ENCODE peak calls at places on chromosomes 6 and 20, in ten cellular contexts. G is RWPE1; W is CD4-positive, alpha-beta T cell; Z is A549; E is heart right ventricle; M is mesothelial cell of epicardium; Y is nephron progenitor cell; R is AG04449; L is AG10803; B is pancreas. S is an unnamed sample.

GRCh38 chr6:133609404-133610270 is 279.3 kb upstream of the TCF21 start:
- DNase-seq in G (peak), W (no peak), Z (peak), E (no peak), M (no peak), Y (no peak), R (peak), L (peak), B (no peak), S (peak)

GRCh38 chr20:16191496-16191895 is 381.8 kb downstream of the KIF16B start:
- DNase-seq in G (no peak), W (no peak), Z (no peak), E (no peak), M (no peak), Y (no peak), R (no peak), L (no peak), B (no peak), S (no peak)

GRCh38 chr6:51814418-51814817 is 273.0 kb downstream of the PKHD1 start:
- DNase-seq in G (no peak), W (no peak), Z (no peak), E (no peak), M (no peak), Y (no peak), R (no peak), L (no peak), B (no peak), S (no peak)

GRCh38 chr6:41786451-41787218 is 859 bp upstream of the TOMM6 start:
- DNase-seq in G (peak), W (peak), Z (peak), E (peak), M (peak), Y (peak), R (no peak), L (peak), B (peak), S (no peak)

GRCh38 chr6:166635556-166635955 is 8.5 kb upstream of the RPS6KA2 start:
- DNase-seq in G (no peak), W (no peak), Z (no peak), E (no peak), M (no peak), Y (no peak), R (no peak), L (no peak), B (no peak), S (no peak)

GRCh38 chr6:42813906-42814444 is 32.1 kb downstream of the BICRAL start:
- DNase-seq in G (no peak), W (no peak), Z (no peak), E (no peak), M (no peak), Y (no peak), R (no peak), L (no peak), B (no peak), S (no peak)

GRCh38 chr20:39291301-39291700 is 329.2 kb downstream of the DHX35 start:
- DNase-seq in G (no peak), W (no peak), Z (no peak), E (no peak), M (no peak), Y (no peak), R (no peak), L (peak), B (no peak), S (no peak)

GRCh38 chr6:26473429-26473757 is 15.6 kb downstream of the BTN2A1 start:
- DNase-seq in G (no peak), W (no peak), Z (no peak), E (no peak), M (no peak), Y (no peak), R (no peak), L (no peak), B (no peak), S (no peak)

GRCh38 chr6:168214586-168215104 is 104.9 kb downstream of the DACT2 start:
- DNase-seq in G (no peak), W (no peak), Z (no peak), E (no peak), M (peak), Y (no peak), R (no peak), L (no peak), B (no peak), S (no peak)

GRCh38 chr6:137894779-137895385 is 27.8 kb downstream of the TNFAIP3 start:
- DNase-seq in G (no peak), W (no peak), Z (no peak), E (no peak), M (no peak), Y (no peak), R (no peak), L (peak), B (no peak), S (no peak)

GRCh38 chr6:34709386-34709785 is 12.8 kb upstream of the ILRUN start:
- DNase-seq in G (no peak), W (no peak), Z (no peak), E (peak), M (no peak), Y (no peak), R (no peak), L (peak), B (peak), S (no peak)

GRCh38 chr6:19837511-19838441 is 606 bp downstream of the ID4 start:
- DNase-seq in G (no peak), W (no peak), Z (peak), E (peak), M (peak), Y (peak), R (no peak), L (peak), B (peak), S (no peak)

GRCh38 chr6:9745476-9745875 is 669.4 kb downstream of the TFAP2A start:
- DNase-seq in G (no peak), W (no peak), Z (no peak), E (no peak), M (no peak), Y (no peak), R (no peak), L (peak), B (no peak), S (no peak)

GRCh38 chr6:126531840-126532239 is 191.9 kb downstream of the CENPW start:
- DNase-seq in G (no peak), W (no peak), Z (peak), E (no peak), M (no peak), Y (no peak), R (no peak), L (no peak), B (no peak), S (no peak)

GRCh38 chr20:54148947-54149764 is 24.6 kb downstream of the CYP24A1 start:
- DNase-seq in G (peak), W (no peak), Z (peak), E (no peak), M (no peak), Y (no peak), R (no peak), L (no peak), B (no peak), S (no peak)

GRCh38 chr6:4812068-4812467 is 35.9 kb downstream of the CDYL start:
- DNase-seq in G (peak), W (no peak), Z (no peak), E (no peak), M (no peak), Y (no peak), R (no peak), L (no peak), B (no peak), S (no peak)

GRCh38 chr6:164098857-164099534 is 684.5 kb downstream of the QKI start:
- DNase-seq in G (no peak), W (no peak), Z (no peak), E (peak), M (no peak), Y (no peak), R (no peak), L (no peak), B (no peak), S (no peak)

GRCh38 chr6:75493400-75494064 is at the start of gene FILIP1:
- DNase-seq in G (no peak), W (no peak), Z (peak), E (peak), M (no peak), Y (peak), R (no peak), L (peak), B (no peak), S (no peak)

GRCh38 chr6:145863396-145863795 is 48.8 kb upstream of the FBXO30 start:
- DNase-seq in G (no peak), W (no peak), Z (no peak), E (no peak), M (no peak), Y (no peak), R (no peak), L (no peak), B (no peak), S (no peak)

GRCh38 chr20:63061051-63061531 is 54.3 kb upstream of the BHLHE23 start:
- DNase-seq in G (no peak), W (no peak), Z (no peak), E (no peak), M (no peak), Y (no peak), R (no peak), L (no peak), B (no peak), S (no peak)

GRCh38 chr6:35409245-35409644 is 42.9 kb upstream of the FANCE start:
- DNase-seq in G (no peak), W (no peak), Z (no peak), E (no peak), M (no peak), Y (no peak), R (no peak), L (no peak), B (no peak), S (no peak)

GRCh38 chr6:130625825-130626500 is 201.2 kb upstream of the SMLR1 start:
- DNase-seq in G (peak), W (no peak), Z (no peak), E (no peak), M (no peak), Y (no peak), R (no peak), L (peak), B (no peak), S (peak)

GRCh38 chr6:120157873-120158272 is 808.3 kb upstream of the MAN1A1 start:
- DNase-seq in G (no peak), W (no peak), Z (no peak), E (no peak), M (no peak), Y (no peak), R (no peak), L (no peak), B (no peak), S (no peak)

GRCh38 chr6:159317430-159317829 is 148.2 kb downstream of the FNDC1 start:
- DNase-seq in G (no peak), W (no peak), Z (no peak), E (no peak), M (no peak), Y (no peak), R (no peak), L (no peak), B (no peak), S (no peak)

GRCh38 chr6:72819609-72820008 is 197.7 kb downstream of the KCNQ5 start:
- DNase-seq in G (peak), W (no peak), Z (no peak), E (no peak), M (no peak), Y (no peak), R (no peak), L (no peak), B (no peak), S (no peak)

GRCh38 chr6:105272783-105273182 is 93.0 kb upstream of the POPDC3 start:
- DNase-seq in G (no peak), W (no peak), Z (peak), E (peak), M (no peak), Y (peak), R (no peak), L (peak), B (peak), S (no peak)

GRCh38 chr6:148431840-148432239 is 89.2 kb downstream of the SASH1 start:
- DNase-seq in G (no peak), W (no peak), Z (no peak), E (no peak), M (no peak), Y (no peak), R (no peak), L (no peak), B (no peak), S (no peak)

GRCh38 chr6:6583836-6584235 is 4.7 kb upstream of the LY86 start:
- DNase-seq in G (no peak), W (no peak), Z (peak), E (no peak), M (no peak), Y (no peak), R (no peak), L (no peak), B (no peak), S (no peak)

GRCh38 chr6:157762636-157763035 is 60.4 kb upstream of the SNX9 start:
- DNase-seq in G (no peak), W (no peak), Z (peak), E (no peak), M (no peak), Y (no peak), R (no peak), L (no peak), B (no peak), S (no peak)

GRCh38 chr6:111750753-111751684 is 122.2 kb downstream of the FYN start:
- DNase-seq in G (no peak), W (peak), Z (no peak), E (no peak), M (no peak), Y (no peak), R (no peak), L (peak), B (no peak), S (no peak)

GRCh38 chr6:53032853-53033252 is 32.4 kb upstream of the FBXO9 start:
- DNase-seq in G (no peak), W (no peak), Z (no peak), E (no peak), M (no peak), Y (no peak), R (no peak), L (peak), B (no peak), S (no peak)

GRCh38 chr6:140178550-140179334 is 804.3 kb upstream of the CITED2 start:
- DNase-seq in G (peak), W (no peak), Z (no peak), E (no peak), M (no peak), Y (no peak), R (peak), L (peak), B (no peak), S (peak)

GRCh38 chr6:79609225-79609595 is 21.9 kb upstream of the SH3BGRL2 start:
- DNase-seq in G (no peak), W (no peak), Z (no peak), E (no peak), M (no peak), Y (no peak), R (no peak), L (no peak), B (no peak), S (no peak)

GRCh38 chr6:79612457-79612856 is 18.7 kb upstream of the SH3BGRL2 start:
- DNase-seq in G (no peak), W (no peak), Z (no peak), E (no peak), M (no peak), Y (no peak), R (no peak), L (no peak), B (no peak), S (no peak)

GRCh38 chr6:79608334-79609224 is 22.6 kb upstream of the SH3BGRL2 start:
- DNase-seq in G (no peak), W (no peak), Z (peak), E (no peak), M (no peak), Y (no peak), R (no peak), L (peak), B (no peak), S (no peak)

GRCh38 chr6:79612918-79613317 is 18.2 kb upstream of the SH3BGRL2 start:
- DNase-seq in G (no peak), W (no peak), Z (no peak), E (no peak), M (no peak), Y (no peak), R (no peak), L (no peak), B (no peak), S (no peak)

DNA sequence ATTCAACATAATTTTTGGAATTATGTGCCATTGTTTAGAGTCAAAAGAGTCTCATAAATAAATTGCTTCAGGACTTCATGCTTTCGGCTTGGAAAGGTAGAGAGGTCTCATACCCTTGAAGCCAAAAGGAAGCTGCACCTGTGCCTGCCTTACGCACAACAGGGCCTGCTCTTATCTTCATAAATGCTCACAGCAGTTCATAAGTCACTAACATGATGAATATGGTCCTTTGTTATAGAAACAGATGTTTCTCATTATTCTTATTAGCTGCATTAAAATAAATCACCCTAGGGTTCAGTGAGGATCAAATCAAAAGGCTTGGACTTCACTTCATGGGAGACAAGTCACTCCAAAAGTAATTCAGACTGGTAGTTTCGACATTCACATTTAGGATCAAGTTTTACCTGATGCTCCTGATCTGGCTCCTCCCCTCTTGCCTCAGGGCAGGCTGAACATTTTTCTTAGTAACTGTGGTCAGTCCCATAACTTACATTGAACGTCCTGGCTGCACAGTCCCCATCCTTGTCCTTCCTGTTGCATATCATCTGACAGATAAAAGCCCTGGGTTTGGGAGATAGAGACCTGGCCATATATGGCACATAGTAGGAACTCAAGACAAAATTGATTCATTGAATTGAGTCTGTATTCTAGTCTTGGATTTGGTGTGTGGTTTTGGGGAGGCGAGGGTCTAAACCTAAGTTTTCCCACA is 20.7 kb upstream of the SH3BGRL2 start:
- DNase-seq in G (no peak), W (no peak), Z (no peak), E (no peak), M (no peak), Y (no peak), R (no peak), L (no peak), B (no peak), S (no peak)
- TF ChIP-seq CTCF in G (no peak), W (no peak), Z (no peak), E (no peak), M (no peak), Y (no peak), R (no peak), L (no peak), B (no peak), S (no peak)

DNA sequence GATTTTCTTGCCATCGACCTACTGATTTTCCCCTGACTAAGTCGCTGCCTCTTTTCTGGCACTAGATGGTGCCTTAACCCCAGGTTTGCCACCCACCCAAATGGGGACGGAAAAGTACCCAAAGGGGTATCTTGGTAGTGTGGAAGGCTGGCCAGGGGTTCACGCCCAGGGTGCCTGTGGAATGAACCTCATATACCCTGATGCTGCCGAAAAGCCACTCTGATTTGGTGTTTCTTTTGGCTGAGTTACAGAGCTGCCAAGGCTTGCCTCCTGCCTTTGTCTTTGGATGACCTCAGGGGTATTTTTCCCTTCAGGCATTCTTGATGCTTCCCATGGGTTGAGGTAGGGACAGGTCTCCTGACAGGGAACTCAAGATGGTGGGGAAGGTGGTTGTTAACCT is 78.1 kb downstream of the MAP3K7 start:
- DNase-seq in G (no peak), W (no peak), Z (no peak), E (no peak), M (no peak), Y (no peak), R (no peak), L (no peak), B (no peak), S (no peak)
- TF ChIP-seq CTCF in G (no peak), W (no peak), Z (no peak), E (no peak), M (no peak), Y (no peak), R (no peak), L (no peak), B (no peak), S (no peak)

DNA sequence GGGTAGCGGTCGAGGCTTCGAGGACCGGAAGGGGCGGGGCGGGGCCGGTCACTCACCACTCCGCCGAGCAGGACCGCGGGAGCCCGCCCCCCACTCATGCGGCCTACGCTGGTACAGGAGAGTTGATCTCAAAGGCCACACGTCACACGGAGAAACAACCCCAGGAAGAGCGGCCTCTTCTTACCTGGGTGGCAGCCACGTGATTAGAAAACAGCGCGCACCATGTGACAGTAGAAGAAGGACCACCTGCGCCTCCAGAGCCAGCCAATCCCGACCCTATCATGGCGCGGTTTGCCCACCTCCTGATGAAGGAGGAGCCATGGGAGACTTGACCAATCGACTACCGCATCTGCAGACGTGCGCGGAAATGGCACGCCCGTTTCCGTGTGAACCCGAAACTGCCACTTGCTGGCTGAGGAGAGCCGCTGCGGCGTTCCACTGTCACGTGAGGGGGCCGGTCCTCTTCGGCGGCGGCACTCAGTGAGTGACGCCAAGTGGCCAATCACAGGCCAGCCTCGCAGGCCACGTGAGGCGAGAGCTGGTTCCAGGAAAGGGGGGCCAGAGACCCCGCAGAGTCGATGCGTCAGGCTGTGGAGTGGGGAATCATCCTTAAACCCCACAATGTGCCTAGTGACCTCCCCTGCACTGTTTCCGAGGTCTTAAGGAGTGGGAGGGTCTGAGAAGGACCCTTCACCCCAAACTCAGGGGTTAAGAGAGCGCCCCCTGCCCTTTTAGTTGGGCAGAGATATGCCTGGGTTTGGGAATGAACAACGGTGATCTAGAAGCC is at the start of gene CUTA:
- DNase-seq in G (peak), W (peak), Z (peak), E (peak), M (peak), Y (peak), R (peak), L (peak), B (peak), S (peak)
- TF ChIP-seq CTCF in G (no peak), W (peak), Z (peak), E (peak), M (peak), Y (no peak), R (no peak), L (peak), B (no peak), S (peak)

GRCh38 chr20:23369424-23369823 is 7.4 kb downstream of the GZF1 start:
- DNase-seq in G (no peak), W (no peak), Z (no peak), E (no peak), M (no peak), Y (no peak), R (no peak), L (no peak), B (no peak), S (no peak)
- TF ChIP-seq CTCF in G (no peak), W (no peak), Z (no peak), E (no peak), M (no peak), Y (no peak), R (no peak), L (no peak), B (no peak), S (no peak)

DNA sequence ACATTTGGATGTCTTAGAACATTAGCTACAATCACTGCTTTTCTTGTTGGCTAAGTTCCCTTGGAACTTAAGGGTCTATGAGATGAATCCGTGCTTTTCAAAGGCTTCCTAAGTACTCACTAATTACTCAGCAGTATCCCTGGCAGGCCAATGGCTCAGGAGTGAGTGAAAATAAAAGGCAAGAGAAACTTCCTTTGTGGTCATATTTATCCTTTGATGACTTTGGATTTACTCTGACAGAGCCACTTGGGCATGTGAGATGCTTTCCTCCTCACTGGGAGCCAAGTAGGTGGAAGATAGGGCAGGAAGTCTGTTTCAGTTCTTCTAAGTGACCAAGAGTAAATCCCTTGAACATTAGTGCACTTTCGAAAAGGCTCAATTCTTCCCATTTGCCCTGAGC is 224.3 kb upstream of the FOXA2 start:
- DNase-seq in G (no peak), W (no peak), Z (no peak), E (no peak), M (no peak), Y (no peak), R (no peak), L (no peak), B (no peak), S (no peak)
- TF ChIP-seq CTCF in G (no peak), W (no peak), Z (no peak), E (no peak), M (no peak), Y (no peak), R (no peak), L (no peak), B (no peak), S (no peak)

GRCh38 chr6:50145125-50145524 is 95.4 kb upstream of the DEFB112 start:
- DNase-seq in G (no peak), W (no peak), Z (no peak), E (no peak), M (no peak), Y (no peak), R (no peak), L (peak), B (no peak), S (no peak)
- TF ChIP-seq CTCF in G (peak), W (no peak), Z (peak), E (no peak), M (peak), Y (peak), R (no peak), L (peak), B (no peak), S (peak)